ENCODE peak calls at places on chromosomes 3 and 15, in four cellular contexts. Y is Karpas-422, L is psoas muscle, Z is osteoblast. M is an unnamed sample.

GRCh38 chr15:76585573-76585892 is 249.0 kb downstream of the ISL2 start:
- DNase-seq in Y (no peak), L (no peak), Z (no peak), M (no peak)

GRCh38 chr3:71129611-71130515 is 453.7 kb downstream of the FOXP1 start:
- DNase-seq in Y (peak; percentile 63), L (no peak), Z (peak; percentile 69), M (no peak)

GRCh38 chr3:97992547-97993173 is 20.4 kb upstream of the RIOX2 start:
- DNase-seq in Y (no peak), L (no peak), Z (no peak), M (no peak)

GRCh38 chr3:182725372-182726251 is 67.7 kb upstream of the ATP11B start:
- DNase-seq in Y (no peak), L (no peak), Z (no peak), M (no peak)

GRCh38 chr3:65810277-65810676 is 228.4 kb downstream of the MAGI1 start:
- DNase-seq in Y (no peak), L (no peak), Z (no peak), M (no peak)

GRCh38 chr3:88963003-88963402 is 144.4 kb upstream of the EPHA3 start:
- DNase-seq in Y (no peak), L (no peak), Z (no peak), M (no peak)

GRCh38 chr3:43760951-43761350 is 70.2 kb downstream of the ABHD5 start:
- DNase-seq in Y (no peak), L (no peak), Z (no peak), M (no peak)

GRCh38 chr3:49269443-49269842 is 7.6 kb downstream of the C3orf62 start:
- DNase-seq in Y (peak; percentile 16), L (no peak), Z (no peak), M (no peak)

GRCh38 chr3:12663311-12663935 is 494 bp downstream of the RAF1 start:
- DNase-seq in Y (no peak), L (peak; percentile 77), Z (peak; percentile 73), M (peak; percentile 73)

GRCh38 chr3:63975705-63976104 is 47.6 kb downstream of the PSMD6 start:
- DNase-seq in Y (no peak), L (peak; percentile 85), Z (peak; percentile 68), M (peak; percentile 61)

GRCh38 chr3:45964139-45964538 is 20.9 kb downstream of the CXCR6 start:
- DNase-seq in Y (no peak), L (no peak), Z (no peak), M (no peak)

GRCh38 chr3:114404590-114404989 is 110.8 kb downstream of the TIGIT start:
- DNase-seq in Y (no peak), L (no peak), Z (no peak), M (no peak)

GRCh38 chr3:73571238-73571741 is 53.5 kb downstream of the PDZRN3 start:
- DNase-seq in Y (no peak), L (no peak), Z (no peak), M (no peak)

GRCh38 chr15:45427085-45427484 is 48.7 kb upstream of the GATM start:
- DNase-seq in Y (no peak), L (no peak), Z (no peak), M (no peak)

GRCh38 chr3:169082634-169083033 is 580.9 kb downstream of the MECOM start:
- DNase-seq in Y (no peak), L (no peak), Z (peak; percentile 54), M (no peak)

GRCh38 chr3:194893121-194893979 is 207.7 kb downstream of the FAM43A start:
- DNase-seq in Y (no peak), L (no peak), Z (no peak), M (no peak)

GRCh38 chr3:129576514-129577345 is 29.7 kb downstream of the PLXND1 start:
- DNase-seq in Y (peak; percentile 62), L (no peak), Z (peak; percentile 84), M (no peak)

GRCh38 chr3:164940737-164941136 is 137.6 kb downstream of the SI start:
- DNase-seq in Y (no peak), L (no peak), Z (no peak), M (no peak)

GRCh38 chr3:153277029-153277428 is 115.0 kb downstream of the RAP2B start:
- DNase-seq in Y (no peak), L (no peak), Z (no peak), M (no peak)

GRCh38 chr3:118472586-118472985 is 562.1 kb downstream of the IGSF11 start:
- DNase-seq in Y (no peak), L (no peak), Z (no peak), M (no peak)

GRCh38 chr3:17674082-17674686 is 68.2 kb downstream of the TBC1D5 start:
- DNase-seq in Y (no peak), L (no peak), Z (no peak), M (no peak)

GRCh38 chr15:66703540-66703941 is 1.5 kb downstream of the SMAD6 start:
- DNase-seq in Y (no peak), L (peak; percentile 71), Z (peak; percentile 89), M (no peak)

GRCh38 chr3:31412832-31413231 is 119.9 kb upstream of the STT3B start:
- DNase-seq in Y (no peak), L (no peak), Z (peak; percentile 52), M (no peak)

GRCh38 chr3:123616593-123616992 is 31.7 kb upstream of the HACD2 start:
- DNase-seq in Y (no peak), L (no peak), Z (no peak), M (no peak)

GRCh38 chr3:141414141-141414689 is 45.9 kb downstream of the ZBTB38 start:
- DNase-seq in Y (no peak), L (peak; percentile 53), Z (no peak), M (no peak)

GRCh38 chr15:78034495-78035191 is 42.9 kb downstream of the TBC1D2B start:
- DNase-seq in Y (no peak), L (peak; percentile 57), Z (no peak), M (no peak)

GRCh38 chr3:152626226-152626625 is 208.7 kb upstream of the P2RY1 start:
- DNase-seq in Y (no peak), L (no peak), Z (no peak), M (no peak)

GRCh38 chr3:161221881-161222600 is 930 bp downstream of the NMD3 start:
- DNase-seq in Y (peak; percentile 75), L (no peak), Z (no peak), M (peak; percentile 56)

GRCh38 chr15:51492528-51492927 is 130.0 kb downstream of the DMXL2 start:
- DNase-seq in Y (no peak), L (no peak), Z (no peak), M (no peak)

GRCh38 chr3:9653565-9654248 is 4.4 kb downstream of the MTMR14 start:
- DNase-seq in Y (peak; percentile 46), L (peak; percentile 67), Z (no peak), M (no peak)

GRCh38 chr3:168248383-168249047 is 152.8 kb upstream of the GOLIM4 start:
- DNase-seq in Y (no peak), L (peak; percentile 51), Z (peak; percentile 73), M (peak; percentile 76)

GRCh38 chr3:194407423-194407822 is 8.4 kb upstream of the GP5 start:
- DNase-seq in Y (no peak), L (no peak), Z (no peak), M (no peak)

GRCh38 chr3:149512073-149512782 is 37.7 kb downstream of the TM4SF4 start:
- DNase-seq in Y (peak; percentile 54), L (peak; percentile 64), Z (no peak), M (peak; percentile 67)

GRCh38 chr15:31214864-31215489 is 111.7 kb upstream of the KLF13 start:
- DNase-seq in Y (peak; percentile 53), L (peak; percentile 76), Z (peak; percentile 81), M (no peak)
- H3K4me3 ChIP-seq in Y (peak overlapping the region; percentile 70), L (peak overlapping the region; percentile 72), Z (no peak overlapping the region), M (no peak overlapping the region)

GRCh38 chr3:10901293-10902010 is 85.4 kb downstream of the SLC6A11 start:
- DNase-seq in Y (no peak), L (no peak), Z (no peak), M (no peak)
- H3K27ac ChIP-seq in Y (no peak overlapping the region), L (no peak overlapping the region), Z (no peak overlapping the region), M (no peak overlapping the region)

GRCh38 chr15:42612367-42612912 is 37.0 kb downstream of the STARD9 start:
- DNase-seq in Y (no peak), L (no peak), Z (no peak), M (no peak)
- H3K4me3 ChIP-seq in Y (no peak overlapping the region), L (no peak overlapping the region), Z (no peak overlapping the region), M (no peak overlapping the region)

GRCh38 chr3:132550579-132551305 is 46.3 kb upstream of the ACKR4 start:
- DNase-seq in Y (no peak), L (no peak), Z (no peak), M (no peak)

GRCh38 chr3:132554437-132554836 is 42.6 kb upstream of the ACKR4 start:
- DNase-seq in Y (no peak), L (no peak), Z (no peak), M (no peak)

GRCh38 chr3:132553811-132554210 is 43.3 kb upstream of the ACKR4 start:
- DNase-seq in Y (no peak), L (no peak), Z (no peak), M (no peak)

GRCh38 chr3:132556467-132557159 is 40.5 kb upstream of the ACKR4 start:
- DNase-seq in Y (no peak), L (peak; percentile 58), Z (no peak), M (no peak)

GRCh38 chr3:132555316-132556035 is 41.6 kb upstream of the ACKR4 start:
- DNase-seq in Y (no peak), L (no peak), Z (no peak), M (no peak)
- H3K27ac ChIP-seq in Y (no peak overlapping the region), L (no peak overlapping the region), Z (no peak overlapping the region), M (no peak overlapping the region)

DNA sequence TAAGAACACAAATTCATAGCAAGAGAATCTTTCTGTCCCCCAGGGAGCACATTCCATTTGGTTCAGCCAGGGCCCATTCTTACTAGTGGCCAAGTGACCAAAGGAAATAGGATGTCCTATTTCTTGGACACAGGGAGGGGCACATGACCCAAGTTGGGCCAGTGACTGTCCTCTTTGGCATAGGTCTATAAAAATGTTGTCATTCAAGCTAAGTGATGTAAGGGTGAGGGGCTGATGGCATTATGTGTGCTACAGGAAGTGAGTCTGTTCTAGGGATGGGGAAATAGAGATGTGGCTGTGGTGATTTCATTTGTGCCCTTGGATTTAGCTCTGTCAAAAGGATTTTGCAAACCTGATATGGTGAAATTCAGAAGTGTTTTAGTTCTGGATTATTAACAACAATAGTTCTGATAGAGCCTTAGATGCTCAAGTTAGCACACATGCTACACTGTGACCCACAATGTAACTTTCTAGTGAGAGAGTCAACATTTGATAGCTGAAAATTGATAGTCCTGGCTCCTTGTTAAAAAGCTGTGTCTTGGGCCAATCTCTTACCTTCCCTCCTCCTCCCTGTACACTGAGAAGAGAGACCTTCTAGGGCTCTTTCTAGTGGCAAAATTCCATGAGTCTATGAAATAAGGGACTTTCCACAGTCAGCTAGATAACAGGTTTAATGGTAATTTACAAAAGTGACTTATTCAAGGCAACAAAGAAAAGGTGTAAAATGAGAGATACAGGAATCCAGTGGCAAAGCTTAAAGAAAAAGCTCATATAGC is 117.2 kb downstream of the THRB start:
- DNase-seq in Y (no peak), L (no peak), Z (no peak), M (no peak)
- H3K4me3 ChIP-seq in Y (no peak overlapping the region), L (no peak overlapping the region), Z (no peak overlapping the region), M (no peak overlapping the region)

DNA sequence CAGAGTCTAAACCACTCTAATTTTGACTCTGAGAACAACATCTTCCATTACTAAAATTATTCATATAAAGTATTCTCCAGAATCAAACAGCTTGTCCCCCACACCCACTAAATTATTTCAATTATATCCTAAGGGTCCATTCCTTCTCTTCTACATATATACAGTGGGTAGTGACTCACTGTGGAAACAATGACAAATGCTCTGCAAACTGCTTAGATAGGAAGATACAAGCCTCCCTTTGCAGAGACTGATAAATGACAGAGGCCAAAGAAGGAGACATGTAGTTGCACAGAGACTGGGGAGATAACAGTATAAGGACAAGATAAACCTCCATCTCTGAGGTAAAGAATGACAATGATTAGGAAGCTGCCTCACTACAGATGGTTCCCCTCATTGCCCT is 1087.4 kb downstream of the AGBL1 start:
- DNase-seq in Y (no peak), L (no peak), Z (no peak), M (no peak)
- H3K27ac ChIP-seq in Y (no peak overlapping the region), L (no peak overlapping the region), Z (no peak overlapping the region), M (no peak overlapping the region)